ENCODE peak calls at places on chromosomes 1 and 21, in four cellular contexts. O is uterus, J is breast epithelium, H is body of pancreas. B is an unnamed sample.

GRCh38 chr1:161069731-161070270 is at the start of gene ARHGAP30:
- DNase-seq in J (peak; percentile 44), H (peak; percentile 80), O (peak; percentile 25), B (peak; percentile 72)

GRCh38 chr1:93680121-93681094 is 1.2 kb downstream of the BCAR3 start:
- DNase-seq in J (peak; percentile 88), O (peak; percentile 79), H (peak; percentile 82), B (peak; percentile 19)

GRCh38 chr1:21362096-21362495 is 71.8 kb upstream of the ECE1 start:
- DNase-seq in O (no peak), J (no peak), H (no peak), B (no peak)

GRCh38 chr1:200888349-200888838 is 6.3 kb upstream of the INAVA start:
- DNase-seq in H (no peak), O (no peak), J (no peak), B (no peak)

GRCh38 chr1:1308756-1309524 is 543 bp downstream of the PUSL1 start:
- DNase-seq in H (peak; percentile 48), O (no peak), J (no peak), B (no peak)

GRCh38 chr1:101438359-101438758 is 201.5 kb downstream of the S1PR1 start:
- DNase-seq in O (no peak), H (no peak), J (no peak), B (no peak)

GRCh38 chr1:236425031-236425663 is 31.1 kb downstream of the EDARADD start:
- DNase-seq in H (no peak), J (no peak), O (no peak), B (no peak)

GRCh38 chr1:56821462-56821797 is 2.2 kb upstream of the FYB2 start:
- DNase-seq in O (no peak), J (no peak), H (peak; percentile 48), B (no peak)

GRCh38 chr1:108609483-108610066 is 49.7 kb downstream of the EEIG2 start:
- DNase-seq in H (peak; percentile 27), J (peak; percentile 50), O (peak; percentile 44), B (no peak)

GRCh38 chr1:176466514-176466913 is 3.5 kb downstream of the PAPPA2 start:
- DNase-seq in O (no peak), J (no peak), H (no peak), B (no peak)

GRCh38 chr1:210792703-210793102 is 341.2 kb downstream of the KCNH1 start:
- DNase-seq in O (no peak), H (no peak), J (no peak), B (no peak)

GRCh38 chr1:202221911-202222909 is 28.6 kb downstream of the LGR6 start:
- DNase-seq in O (no peak), J (no peak), H (no peak), B (no peak)

GRCh38 chr1:18090636-18091035 is 17.0 kb upstream of the IGSF21 start:
- DNase-seq in H (no peak), J (no peak), O (no peak), B (no peak)

DNA sequence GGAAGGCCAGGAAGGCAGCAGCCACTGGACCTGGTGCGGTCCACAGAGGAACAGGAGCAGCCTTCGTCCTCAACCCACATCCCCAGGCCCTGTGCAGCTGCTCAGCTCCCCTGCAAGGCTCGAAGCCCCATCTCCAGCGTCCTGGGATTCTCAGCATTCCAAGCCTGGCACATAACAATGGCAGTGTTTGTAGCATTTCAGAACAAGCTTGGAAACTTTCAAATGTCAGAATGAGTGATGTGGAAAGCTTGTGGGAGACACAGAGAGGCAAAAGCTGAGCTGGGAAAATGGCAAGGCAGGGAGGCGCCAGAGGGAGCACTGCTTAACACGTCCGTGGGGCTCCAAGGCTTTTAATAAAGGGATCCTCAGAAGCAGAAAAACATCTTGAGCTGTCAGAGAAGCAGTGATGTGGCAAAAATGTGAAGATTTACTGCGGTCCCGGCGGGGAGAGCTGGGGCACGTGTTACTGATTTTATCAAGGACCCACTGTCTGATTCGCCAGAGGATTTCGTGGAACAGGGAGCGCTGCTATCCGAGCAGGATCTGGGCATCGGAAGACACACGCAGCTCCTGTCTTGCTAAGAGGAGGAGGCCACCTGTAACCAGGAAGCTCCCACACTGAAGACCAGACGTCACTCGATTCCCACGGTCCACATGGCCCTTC is 38.1 kb downstream of the TOMM20 start:
- DNase-seq in H (peak; percentile 54), O (no peak), J (no peak), B (no peak)
- H3K4me3 ChIP-seq in H (no peak overlapping the region), O (no peak overlapping the region), J (no peak overlapping the region), B (no peak overlapping the region)

DNA sequence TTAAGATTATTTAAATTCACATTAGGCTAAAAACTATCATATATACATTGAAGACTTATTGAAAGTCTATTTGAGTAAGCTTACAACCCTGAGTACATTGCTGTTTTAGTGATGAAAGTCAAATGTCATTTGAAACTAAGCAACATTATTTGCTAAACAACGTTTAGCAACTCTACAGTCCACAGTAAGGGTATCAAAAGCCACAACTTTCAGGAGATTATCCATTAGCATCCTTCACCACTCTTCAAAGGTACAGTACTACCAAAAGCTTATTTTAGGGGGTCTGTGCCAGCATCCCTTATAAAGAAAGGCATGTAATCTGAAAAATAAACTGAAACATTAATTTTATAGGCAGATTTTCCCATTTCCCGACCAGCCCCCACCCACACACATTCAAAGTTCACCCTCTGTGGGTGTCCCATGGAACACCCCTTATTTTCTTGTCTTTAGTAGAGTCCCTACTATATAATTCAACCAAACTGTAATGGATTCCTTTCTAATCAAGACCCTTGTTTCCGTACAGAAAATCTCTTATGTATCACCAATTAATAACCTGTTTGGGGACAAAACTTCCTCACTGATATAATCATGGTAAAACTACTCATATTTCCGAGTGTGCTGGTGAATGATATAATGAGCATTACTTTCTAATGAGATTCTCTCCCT is 11.0 kb downstream of the SFPQ start:
- DNase-seq in J (no peak), O (no peak), H (no peak), B (no peak)
- TF ChIP-seq POLR2A in J (no peak), O (no peak), H (no peak), B (no peak)

GRCh38 chr1:6302568-6302967 is 41.7 kb upstream of the GPR153 start:
- DNase-seq in J (peak; percentile 67), O (no peak), H (peak; percentile 5), B (no peak)
- H3K36me3 ChIP-seq in J (no peaks in the 10 kb centered on the region), O (no peaks in the 10 kb centered on the region), H (no peaks in the 10 kb centered on the region), B (no peaks in the 10 kb centered on the region)

GRCh38 chr1:32274646-32275340 is 17.1 kb upstream of the HDAC1 start:
- DNase-seq in H (no peak), O (no peak), J (no peak), B (no peak)
- H3K4me3 ChIP-seq in H (no peak overlapping the region), O (no peak overlapping the region), J (no peak overlapping the region), B (no peak overlapping the region)

GRCh38 chr21:42447182-42447581 is 43.5 kb downstream of the UBASH3A start:
- DNase-seq in J (no peak), H (no peak), O (no peak), B (no peak)
- TF ChIP-seq POLR2A in J (no peak), H (no peak), O (no peak), B (no peak)

DNA sequence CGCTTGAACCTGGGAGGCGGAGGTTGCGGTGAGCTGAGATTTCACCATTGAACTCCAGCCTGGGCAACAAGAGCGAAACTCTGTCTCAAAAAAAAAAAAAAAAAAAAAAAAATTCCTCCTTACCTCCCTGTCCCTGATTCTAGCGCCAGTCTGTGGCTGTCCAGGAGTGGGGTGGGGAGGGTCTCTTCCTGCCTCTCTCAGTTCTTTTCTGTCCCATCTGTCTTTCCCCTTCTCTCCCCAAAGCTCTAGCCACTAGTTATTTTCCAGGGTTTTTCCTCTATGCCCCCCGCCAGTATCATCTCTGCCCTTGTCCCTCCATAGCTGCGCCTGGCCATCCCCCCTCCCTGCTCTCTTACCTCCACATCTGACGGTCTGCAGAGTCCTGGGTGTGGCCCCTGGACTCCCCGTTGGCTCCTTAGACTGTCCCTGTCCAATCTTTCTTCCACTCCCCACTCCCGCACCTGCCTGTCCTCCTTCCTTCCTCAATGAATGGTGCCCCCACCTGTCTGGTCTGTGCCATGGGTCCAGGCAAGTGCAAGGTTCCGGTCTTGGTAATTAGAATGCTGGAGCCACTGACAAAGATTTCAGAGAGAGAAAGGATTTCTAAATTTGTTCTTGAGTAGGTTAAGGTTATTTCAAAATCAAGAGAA is 1.6 kb upstream of the TMEM63A start:
- DNase-seq in J (no peak), O (no peak), H (no peak), B (no peak)
- H3K36me3 ChIP-seq in J (no peaks in the 10 kb centered on the region), O (no peaks in the 10 kb centered on the region), H (no peaks in the 10 kb centered on the region), B (no peaks in the 10 kb centered on the region)